ENCODE peak calls at places on chromosomes 2 and 18, in six cellular contexts. R, M, D, I, L and G are unnamed samples.

GRCh38 chr2:831225-831536 is 119.5 kb upstream of the SNTG2 start:
- DNase-seq in R (no peak), M (no peak), D (no peak), I (no peak), L (no peak), G (no peak)

GRCh38 chr18:53946561-53946960 is 277.9 kb downstream of the MBD2 start:
- DNase-seq in R (no peak), M (no peak), D (no peak), I (no peak), L (no peak), G (no peak)

GRCh38 chr18:24491882-24492281 is 31.4 kb downstream of the HRH4 start:
- DNase-seq in R (no peak), M (no peak), D (no peak), I (no peak), L (no peak), G (no peak)

GRCh38 chr18:8858888-8859511 is 153.6 kb downstream of the MTCL1 start:
- DNase-seq in R (no peak), M (no peak), D (peak), I (no peak), L (no peak), G (peak)

GRCh38 chr2:119429225-119430000 is 2.2 kb upstream of the TMEM37 start:
- DNase-seq in R (no peak), M (no peak), D (no peak), I (no peak), L (no peak), G (peak)

GRCh38 chr2:134736167-134736885 is 17.5 kb upstream of the TMEM163 start:
- DNase-seq in R (no peak), M (no peak), D (no peak), I (no peak), L (no peak), G (peak)

GRCh38 chr18:56413862-56414261 is 224.5 kb downstream of the TXNL1 start:
- DNase-seq in R (no peak), M (no peak), D (no peak), I (peak), L (no peak), G (no peak)

GRCh38 chr18:68803371-68803770 is 5.5 kb downstream of the CCDC102B start:
- DNase-seq in R (peak), M (peak), D (peak), I (no peak), L (peak), G (peak)

GRCh38 chr2:73942664-73943063 is 16.0 kb downstream of the DGUOK start:
- DNase-seq in R (no peak), M (no peak), D (no peak), I (no peak), L (no peak), G (no peak)

GRCh38 chr2:222939208-222939846 is 78.5 kb downstream of the ACSL3 start:
- DNase-seq in R (peak), M (no peak), D (no peak), I (peak), L (no peak), G (peak)

GRCh38 chr2:239928457-239929350 is 96.4 kb downstream of the NDUFA10 start:
- DNase-seq in R (peak), M (no peak), D (no peak), I (no peak), L (peak), G (no peak)

GRCh38 chr2:53827398-53828175 is 32.2 kb downstream of the GPR75 start:
- DNase-seq in R (no peak), M (no peak), D (no peak), I (no peak), L (no peak), G (no peak)

GRCh38 chr18:55997156-55997561 is 409.2 kb upstream of the TCF4 start:
- DNase-seq in R (no peak), M (no peak), D (no peak), I (no peak), L (no peak), G (no peak)

GRCh38 chr2:23069935-23070334 is 315.0 kb upstream of the KLHL29 start:
- DNase-seq in R (no peak), M (no peak), D (no peak), I (no peak), L (no peak), G (no peak)

GRCh38 chr2:196088209-196088608 is 19.6 kb upstream of the DNAH7 start:
- DNase-seq in R (no peak), M (no peak), D (no peak), I (no peak), L (peak), G (peak)

GRCh38 chr2:33168973-33169372 is 222.2 kb downstream of the LTBP1 start:
- DNase-seq in R (no peak), M (no peak), D (no peak), I (no peak), L (no peak), G (no peak)

GRCh38 chr18:24987933-24988840 is 363.8 kb downstream of the ZNF521 start:
- DNase-seq in R (no peak), M (peak), D (no peak), I (no peak), L (no peak), G (no peak)

GRCh38 chr2:189819297-189819704 is 35.1 kb downstream of the PMS1 start:
- DNase-seq in R (no peak), M (no peak), D (no peak), I (no peak), L (no peak), G (peak)

GRCh38 chr2:11387831-11388230 is 43.4 kb upstream of the ROCK2 start:
- DNase-seq in R (peak), M (no peak), D (no peak), I (no peak), L (no peak), G (no peak)

GRCh38 chr2:25664531-25665307 is 8.7 kb downstream of the DTNB start:
- DNase-seq in R (peak), M (peak), D (peak), I (peak), L (no peak), G (peak)

GRCh38 chr2:98915751-98916358 is 20.2 kb downstream of the CRACDL start:
- DNase-seq in R (no peak), M (no peak), D (no peak), I (no peak), L (no peak), G (no peak)

GRCh38 chr18:79784071-79784913 is 13.4 kb upstream of the KCNG2 start:
- DNase-seq in R (no peak), M (no peak), D (no peak), I (no peak), L (no peak), G (no peak)

GRCh38 chr2:58569460-58570185 is 328.5 kb upstream of the FANCL start:
- DNase-seq in R (no peak), M (no peak), D (no peak), I (no peak), L (no peak), G (no peak)
- H3K4me3 ChIP-seq in R (no peak), M (no peak), D (no peak), I (no peak), L (no peak), G (no peak)

GRCh38 chr18:3652380-3653262 is 202.6 kb downstream of the TGIF1 start:
- DNase-seq in R (peak), M (peak), D (peak), I (peak), L (peak), G (peak)
- TF ChIP-seq CTCF in R (no peak), M (no peak), D (peak), I (no peak), L (peak), G (peak)

GRCh38 chr18:44677933-44678332 is 2.8 kb upstream of the SETBP1 start:
- DNase-seq in R (no peak), M (no peak), D (no peak), I (no peak), L (no peak), G (no peak)

GRCh38 chr18:44679056-44679911 is 1.4 kb upstream of the SETBP1 start:
- DNase-seq in R (peak), M (peak), D (peak), I (peak), L (peak), G (peak)

GRCh38 chr18:44679912-44680270 is 797 bp upstream of the SETBP1 start:
- DNase-seq in R (peak), M (peak), D (no peak), I (no peak), L (peak), G (peak)

GRCh38 chr18:44680271-44681038 is at the start of gene SETBP1:
- DNase-seq in R (peak), M (peak), D (no peak), I (no peak), L (peak), G (peak)

DNA sequence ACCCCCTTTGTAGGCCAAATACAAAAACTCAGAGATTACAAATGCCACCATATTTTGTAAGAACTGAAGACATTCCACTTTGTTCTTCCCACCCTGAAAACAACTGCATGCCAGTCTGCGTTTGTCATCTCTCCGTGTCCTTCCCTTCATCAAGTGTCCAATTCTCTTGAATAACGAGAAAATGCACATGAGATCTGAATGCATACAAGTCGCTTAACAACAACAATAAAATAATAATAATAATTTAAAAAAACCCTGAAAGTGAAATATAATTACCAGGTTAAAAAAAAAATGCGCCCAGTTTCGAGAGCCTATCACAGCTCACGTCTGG is 2.0 kb upstream of the SETBP1 start:
- DNase-seq in R (no peak), M (no peak), D (no peak), I (no peak), L (no peak), G (no peak)
- H3K4me3 ChIP-seq in R (peak), M (peak), D (peak), I (no peak), L (peak), G (no peak)

GRCh38 chr2:100919316-100919715 is 82.8 kb upstream of the RPL31 start:
- DNase-seq in R (no peak), M (no peak), D (no peak), I (no peak), L (no peak), G (no peak)
- TF ChIP-seq CTCF in R (no peak), M (no peak), D (peak), I (peak), L (no peak), G (peak)

GRCh38 chr2:16291226-16291625 is 350.9 kb downstream of the MYCN start:
- DNase-seq in R (no peak), M (no peak), D (no peak), I (no peak), L (no peak), G (no peak)
- H3K4me3 ChIP-seq in R (no peak), M (no peak), D (no peak), I (no peak), L (no peak), G (no peak)

GRCh38 chr2:149799296-149799695 is 211.7 kb upstream of the MMADHC start:
- DNase-seq in R (no peak), M (no peak), D (no peak), I (no peak), L (no peak), G (peak)
- TF ChIP-seq CTCF in R (no peak), M (peak), D (no peak), I (no peak), L (peak), G (peak)

DNA sequence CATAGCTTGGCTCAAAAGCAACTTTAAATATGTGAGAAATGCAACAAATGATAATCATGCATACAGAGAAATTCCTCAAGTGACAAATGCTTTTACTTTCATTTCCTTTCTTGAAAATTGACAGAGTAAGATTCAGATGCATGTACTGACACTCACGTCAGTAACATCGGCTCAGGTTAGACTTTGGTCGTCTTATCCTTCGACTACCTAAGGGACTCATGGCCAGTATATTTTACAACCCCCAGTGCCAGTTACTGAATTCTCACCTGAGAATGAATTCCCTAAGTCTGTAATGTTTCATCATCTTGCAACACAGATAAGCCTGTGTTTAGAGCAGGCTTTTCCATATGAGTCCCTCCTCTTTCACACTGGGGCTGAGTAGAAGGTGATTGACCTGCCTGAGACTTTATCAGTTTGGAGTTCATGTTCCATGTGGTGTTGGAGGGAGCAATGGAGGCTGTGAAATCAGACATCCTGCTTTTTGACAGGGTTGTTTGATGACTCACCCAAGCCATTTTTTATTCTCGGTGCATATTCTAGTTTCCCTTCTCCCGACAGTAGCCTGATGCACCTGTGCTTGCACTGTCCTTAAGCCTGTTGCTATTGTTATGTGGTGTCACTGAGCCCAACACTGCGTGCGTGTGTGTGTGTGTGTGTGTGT is 30.5 kb upstream of the ATP8B1 start:
- DNase-seq in R (no peak), M (no peak), D (no peak), I (no peak), L (no peak), G (peak)
- H3K4me3 ChIP-seq in R (no peak), M (no peak), D (no peak), I (no peak), L (peak), G (no peak)

GRCh38 chr2:150156940-150157339 is 330.5 kb downstream of the RND3 start:
- DNase-seq in R (no peak), M (no peak), D (no peak), I (no peak), L (no peak), G (no peak)
- TF ChIP-seq CTCF in R (no peak), M (no peak), D (no peak), I (no peak), L (no peak), G (no peak)

GRCh38 chr18:48937869-48938750 is 12.7 kb downstream of the SMAD7 start:
- DNase-seq in R (no peak), M (no peak), D (no peak), I (no peak), L (no peak), G (no peak)

GRCh38 chr18:48941672-48942071 is 9.1 kb downstream of the SMAD7 start:
- DNase-seq in R (no peak), M (no peak), D (no peak), I (no peak), L (no peak), G (no peak)

GRCh38 chr18:48940854-48941531 is 9.8 kb downstream of the SMAD7 start:
- DNase-seq in R (no peak), M (no peak), D (no peak), I (no peak), L (no peak), G (no peak)

GRCh38 chr18:48938827-48939367 is 11.9 kb downstream of the SMAD7 start:
- DNase-seq in R (no peak), M (no peak), D (no peak), I (no peak), L (no peak), G (no peak)

DNA sequence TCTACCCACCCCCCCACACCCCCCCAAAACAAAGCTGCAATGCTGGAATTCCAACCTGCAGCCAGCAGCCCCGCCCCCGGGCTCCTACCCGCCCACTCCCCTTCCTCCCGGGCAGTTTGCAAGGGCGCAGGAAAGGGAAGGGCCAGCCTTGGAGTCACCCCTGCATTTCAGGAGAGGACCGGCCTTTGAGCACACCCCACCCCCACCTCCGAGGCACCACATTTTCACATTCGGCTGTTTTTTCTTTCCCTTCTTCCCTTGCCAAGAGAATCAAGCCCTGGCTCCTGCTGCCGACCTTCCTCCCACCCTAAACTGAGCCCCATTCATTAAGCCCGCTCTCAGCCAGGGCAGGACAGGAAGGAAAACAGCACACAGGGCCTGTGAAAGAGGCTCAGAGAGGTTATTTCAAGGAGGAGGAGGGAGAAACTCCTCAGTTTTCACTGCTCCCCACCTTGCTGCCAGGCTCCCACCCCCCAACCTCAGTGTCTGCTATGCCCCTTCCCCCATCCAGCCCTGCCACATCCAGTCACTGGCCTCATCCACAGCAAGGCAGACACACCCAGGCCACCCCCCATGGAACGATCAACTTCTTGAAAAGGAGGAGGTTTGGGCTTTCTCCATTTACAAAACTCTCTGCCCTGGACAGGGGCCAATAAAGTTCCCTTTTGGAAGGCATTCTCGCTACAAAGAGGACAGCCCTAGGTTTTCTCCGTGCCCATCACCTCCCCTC is 11.2 kb downstream of the SMAD7 start:
- DNase-seq in R (no peak), M (no peak), D (no peak), I (no peak), L (no peak), G (no peak)
- H3K4me3 ChIP-seq in R (peak), M (peak), D (peak), I (no peak), L (no peak), G (no peak)